ENCODE peak calls at places on chromosomes 11 and 22, in eight cellular contexts. One of them, this sample, is unnamed.

GRCh38 chr11:120316880-120317688 is 8.0 kb upstream of the TLCD5 start:
- DNase-seq in NCI-H1694 treated with DMSO at 0.1 percent for 48 hours: no peak
- DNase-seq in NCI-H1417 treated with DMSO at 0.1 percent for 48 hours: no peak
- DNase-seq in IMR-90: peak; percentile 29
- DNase-seq in NAMALWA: no peak
- DNase-seq in substantia nigra: no peak
- DNase-seq in GM03348: peak; percentile 49
- DNase-seq in fibroblast of pulmonary artery: peak; percentile 67
- DNase-seq in this sample: no peak

GRCh38 chr11:122746050-122746478 is 90.5 kb downstream of the UBASH3B start:
- DNase-seq in NCI-H1694 treated with DMSO at 0.1 percent for 48 hours: no peak
- DNase-seq in NCI-H1417 treated with DMSO at 0.1 percent for 48 hours: no peak
- DNase-seq in IMR-90: no peak
- DNase-seq in NAMALWA: peak; percentile 30
- DNase-seq in substantia nigra: no peak
- DNase-seq in GM03348: no peak
- DNase-seq in fibroblast of pulmonary artery: no peak
- DNase-seq in this sample: no peak

GRCh38 chr22:21098099-21098671 is 52.4 kb downstream of the LRRC74B start:
- DNase-seq in NCI-H1694 treated with DMSO at 0.1 percent for 48 hours: no peak
- DNase-seq in NCI-H1417 treated with DMSO at 0.1 percent for 48 hours: no peak
- DNase-seq in IMR-90: no peak
- DNase-seq in NAMALWA: peak; percentile 43
- DNase-seq in substantia nigra: no peak
- DNase-seq in GM03348: no peak
- DNase-seq in fibroblast of pulmonary artery: peak; percentile 14
- DNase-seq in this sample: peak; percentile 2

GRCh38 chr11:94060401-94060800 is 39.2 kb downstream of the HEPHL1 start:
- DNase-seq in NCI-H1694 treated with DMSO at 0.1 percent for 48 hours: no peak
- DNase-seq in NCI-H1417 treated with DMSO at 0.1 percent for 48 hours: no peak
- DNase-seq in IMR-90: peak; percentile 35
- DNase-seq in NAMALWA: no peak
- DNase-seq in substantia nigra: no peak
- DNase-seq in GM03348: no peak
- DNase-seq in fibroblast of pulmonary artery: no peak
- DNase-seq in this sample: peak; percentile 97

GRCh38 chr11:12377106-12377823 is at the start of gene PARVA:
- DNase-seq in NCI-H1694 treated with DMSO at 0.1 percent for 48 hours: no peak
- DNase-seq in NCI-H1417 treated with DMSO at 0.1 percent for 48 hours: no peak
- DNase-seq in IMR-90: peak; percentile 81
- DNase-seq in NAMALWA: no peak
- DNase-seq in substantia nigra: no peak
- DNase-seq in GM03348: peak; percentile 89
- DNase-seq in fibroblast of pulmonary artery: peak; percentile 88
- DNase-seq in this sample: peak; percentile 77

GRCh38 chr22:50191041-50191740 is 5.5 kb downstream of the TRABD start:
- DNase-seq in NCI-H1694 treated with DMSO at 0.1 percent for 48 hours: peak; percentile 47
- DNase-seq in NCI-H1417 treated with DMSO at 0.1 percent for 48 hours: no peak
- DNase-seq in IMR-90: no peak
- DNase-seq in NAMALWA: peak; percentile 97
- DNase-seq in substantia nigra: no peak
- DNase-seq in GM03348: no peak
- DNase-seq in fibroblast of pulmonary artery: no peak
- DNase-seq in this sample: no peak

GRCh38 chr11:8063319-8063718 is 17.7 kb upstream of the TUB start:
- DNase-seq in NCI-H1694 treated with DMSO at 0.1 percent for 48 hours: no peak
- DNase-seq in NCI-H1417 treated with DMSO at 0.1 percent for 48 hours: no peak
- DNase-seq in IMR-90: peak; percentile 72
- DNase-seq in NAMALWA: no peak
- DNase-seq in substantia nigra: no peak
- DNase-seq in GM03348: peak; percentile 68
- DNase-seq in fibroblast of pulmonary artery: peak; percentile 33
- DNase-seq in this sample: no peak

GRCh38 chr11:65301491-65302329 is 13.0 kb upstream of the CDC42EP2 start:
- DNase-seq in NCI-H1694 treated with DMSO at 0.1 percent for 48 hours: no peak
- DNase-seq in NCI-H1417 treated with DMSO at 0.1 percent for 48 hours: no peak
- DNase-seq in IMR-90: peak; percentile 50
- DNase-seq in NAMALWA: no peak
- DNase-seq in substantia nigra: no peak
- DNase-seq in GM03348: no peak
- DNase-seq in fibroblast of pulmonary artery: peak; percentile 66
- DNase-seq in this sample: peak; percentile 67

GRCh38 chr22:37045958-37046357 is 5.6 kb upstream of the KCTD17 start:
- DNase-seq in NCI-H1694 treated with DMSO at 0.1 percent for 48 hours: peak; percentile 60
- DNase-seq in NCI-H1417 treated with DMSO at 0.1 percent for 48 hours: no peak
- DNase-seq in IMR-90: peak; percentile 62
- DNase-seq in NAMALWA: peak; percentile 48
- DNase-seq in substantia nigra: no peak
- DNase-seq in GM03348: peak; percentile 88
- DNase-seq in fibroblast of pulmonary artery: peak; percentile 65
- DNase-seq in this sample: no peak

GRCh38 chr11:35873721-35874120 is 70.1 kb upstream of the LDLRAD3 start:
- DNase-seq in NCI-H1694 treated with DMSO at 0.1 percent for 48 hours: no peak
- DNase-seq in NCI-H1417 treated with DMSO at 0.1 percent for 48 hours: no peak
- DNase-seq in IMR-90: no peak
- DNase-seq in NAMALWA: no peak
- DNase-seq in substantia nigra: no peak
- DNase-seq in GM03348: no peak
- DNase-seq in fibroblast of pulmonary artery: no peak
- DNase-seq in this sample: no peak

GRCh38 chr22:37048133-37048532 is 3.4 kb upstream of the KCTD17 start:
- DNase-seq in NCI-H1694 treated with DMSO at 0.1 percent for 48 hours: no peak
- DNase-seq in NCI-H1417 treated with DMSO at 0.1 percent for 48 hours: no peak
- DNase-seq in IMR-90: peak; percentile 31
- DNase-seq in NAMALWA: no peak
- DNase-seq in substantia nigra: no peak
- DNase-seq in GM03348: peak; percentile 55
- DNase-seq in fibroblast of pulmonary artery: no peak
- DNase-seq in this sample: peak; percentile 7

GRCh38 chr11:17954395-17955252 is 58.2 kb downstream of the SERGEF start:
- DNase-seq in NCI-H1694 treated with DMSO at 0.1 percent for 48 hours: no peak
- DNase-seq in NCI-H1417 treated with DMSO at 0.1 percent for 48 hours: no peak
- DNase-seq in IMR-90: peak; percentile 40
- DNase-seq in NAMALWA: no peak
- DNase-seq in substantia nigra: no peak
- DNase-seq in GM03348: no peak
- DNase-seq in fibroblast of pulmonary artery: no peak
- DNase-seq in this sample: no peak

GRCh38 chr11:27440090-27440489 is 32.5 kb downstream of the LGR4 start:
- DNase-seq in NCI-H1694 treated with DMSO at 0.1 percent for 48 hours: no peak
- DNase-seq in NCI-H1417 treated with DMSO at 0.1 percent for 48 hours: no peak
- DNase-seq in IMR-90: no peak
- DNase-seq in NAMALWA: no peak
- DNase-seq in substantia nigra: no peak
- DNase-seq in GM03348: no peak
- DNase-seq in fibroblast of pulmonary artery: no peak
- DNase-seq in this sample: no peak

GRCh38 chr11:61697764-61698163 is 17.6 kb downstream of the DAGLA start:
- DNase-seq in NCI-H1694 treated with DMSO at 0.1 percent for 48 hours: peak; percentile 41
- DNase-seq in NCI-H1417 treated with DMSO at 0.1 percent for 48 hours: no peak
- DNase-seq in IMR-90: no peak
- DNase-seq in NAMALWA: no peak
- DNase-seq in substantia nigra: no peak
- DNase-seq in GM03348: no peak
- DNase-seq in fibroblast of pulmonary artery: no peak
- DNase-seq in this sample: peak; percentile 51

GRCh38 chr11:119991022-119991404 is 146.9 kb downstream of the TRIM29 start:
- DNase-seq in NCI-H1694 treated with DMSO at 0.1 percent for 48 hours: no peak
- DNase-seq in NCI-H1417 treated with DMSO at 0.1 percent for 48 hours: no peak
- DNase-seq in IMR-90: no peak
- DNase-seq in NAMALWA: no peak
- DNase-seq in substantia nigra: no peak
- DNase-seq in GM03348: no peak
- DNase-seq in fibroblast of pulmonary artery: no peak
- DNase-seq in this sample: no peak

This sample was measured in NCI-H226.